ENCODE peak calls at places on chromosome 5, in four cellular contexts. W is transverse colon; Z is stimulated activated naive CD4-positive, alpha-beta T cell; K is left colon. N is an unnamed sample.

GRCh38 chr5:137279631-137280236 is 219.4 kb downstream of the SPOCK1 start:
- DNase-seq in W (no peak), Z (no peak), K (no peak), N (no peak)

GRCh38 chr5:144209421-144209820 is 38.7 kb downstream of the KCTD16 start:
- DNase-seq in W (no peak), Z (no peak), K (no peak), N (no peak)

GRCh38 chr5:169911448-169912212 is 68.7 kb downstream of the INSYN2B start:
- DNase-seq in W (no peak), Z (no peak), K (no peak), N (no peak)

GRCh38 chr5:120538149-120538548 is 74.0 kb downstream of the PRR16 start:
- DNase-seq in W (no peak), Z (no peak), K (no peak), N (no peak)

GRCh38 chr5:120684213-120684612 is 220.1 kb downstream of the PRR16 start:
- DNase-seq in W (no peak), Z (no peak), K (no peak), N (no peak)

GRCh38 chr5:135393691-135394090 is 5.3 kb downstream of the MACROH2A1 start:
- DNase-seq in W (no peak), Z (no peak), K (no peak), N (no peak)

GRCh38 chr5:10703676-10704075 is 57.4 kb downstream of the DAP start:
- DNase-seq in W (peak), Z (no peak), K (peak), N (peak)

GRCh38 chr5:168315991-168316578 is 24.6 kb downstream of the WWC1 start:
- DNase-seq in W (peak), Z (no peak), K (peak), N (peak)

GRCh38 chr5:180799902-180800801 is 2.5 kb downstream of the MGAT1 start:
- DNase-seq in W (no peak), Z (no peak), K (no peak), N (peak)

GRCh38 chr5:4862500-4862899 is 277.6 kb upstream of the ADAMTS16 start:
- DNase-seq in W (no peak), Z (no peak), K (no peak), N (no peak)

GRCh38 chr5:10724799-10725507 is 36.1 kb downstream of the DAP start:
- DNase-seq in W (peak), Z (no peak), K (peak), N (no peak)

GRCh38 chr5:154970759-154971158 is 29.9 kb downstream of the MRPL22 start:
- DNase-seq in W (no peak), Z (no peak), K (no peak), N (no peak)

GRCh38 chr5:88145603-88146467 is 122.8 kb downstream of the TMEM161B start:
- DNase-seq in W (no peak), Z (no peak), K (no peak), N (no peak)

GRCh38 chr5:43486353-43486752 is 2.7 kb upstream of the TMEM267 start:
- DNase-seq in W (no peak), Z (no peak), K (no peak), N (no peak)

GRCh38 chr5:134993161-134993560 is 25.5 kb downstream of the CATSPER3 start:
- DNase-seq in W (no peak), Z (no peak), K (no peak), N (no peak)

GRCh38 chr5:21071986-21072385 is 1084.0 kb upstream of the CDH18 start:
- DNase-seq in W (no peak), Z (no peak), K (no peak), N (no peak)

GRCh38 chr5:122259995-122260394 is 52.0 kb upstream of the SNCAIP start:
- DNase-seq in W (no peak), Z (no peak), K (peak), N (no peak)

GRCh38 chr5:64509798-64510197 is 4.0 kb downstream of the RGS7BP start:
- DNase-seq in W (no peak), Z (no peak), K (no peak), N (no peak)

GRCh38 chr5:73230264-73231244 is 57.6 kb downstream of the TMEM174 start:
- DNase-seq in W (no peak), Z (no peak), K (no peak), N (no peak)

GRCh38 chr5:52517667-52518066 is 270.0 kb upstream of the ITGA1 start:
- DNase-seq in W (no peak), Z (no peak), K (no peak), N (no peak)

GRCh38 chr5:103849934-103850333 is 287.3 kb upstream of the NUDT12 start:
- DNase-seq in W (no peak), Z (no peak), K (no peak), N (no peak)

GRCh38 chr5:177389368-177390169 is 5.3 kb downstream of the SLC34A1 start:
- DNase-seq in W (no peak), Z (no peak), K (peak), N (peak)

GRCh38 chr5:111142932-111143331 is 50.8 kb downstream of the WDR36 start:
- DNase-seq in W (no peak), Z (no peak), K (no peak), N (no peak)

GRCh38 chr5:143031781-143032724 is 261.9 kb downstream of the ARHGAP26 start:
- DNase-seq in W (no peak), Z (no peak), K (no peak), N (no peak)

GRCh38 chr5:33556330-33557328 is 115.9 kb downstream of the TARS1 start:
- DNase-seq in W (no peak), Z (no peak), K (no peak), N (no peak)

GRCh38 chr5:38598296-38598993 is 42.0 kb upstream of the LIFR start:
- DNase-seq in W (no peak), Z (no peak), K (no peak), N (no peak)

GRCh38 chr5:93611510-93611899 is 28.5 kb downstream of the NR2F1 start:
- DNase-seq in W (no peak), Z (no peak), K (no peak), N (no peak)

GRCh38 chr5:57825026-57825683 is 342.5 kb upstream of the ACTBL2 start:
- DNase-seq in W (no peak), Z (no peak), K (no peak), N (no peak)

GRCh38 chr5:75734913-75735789 is 17.9 kb upstream of the POC5 start:
- DNase-seq in W (peak), Z (no peak), K (peak), N (peak)

GRCh38 chr5:130549884-130550552 is 615.0 kb downstream of the HINT1 start:
- DNase-seq in W (no peak), Z (no peak), K (no peak), N (no peak)

N was measured in colonic mucosa.